ENCODE peak calls at places on chromosomes 13 and 19, in four cellular contexts. One of them, this sample, is unnamed.

GRCh38 chr13:76846363-76846762 is 39.8 kb downstream of the KCTD12 start:
- DNase-seq in neural crest cell: no peak
- DNase-seq in mesothelial cell of epicardium: no peak
- DNase-seq in Caco-2: no peak
- DNase-seq in this sample: no peak

GRCh38 chr13:106007156-106007555 is 528.3 kb downstream of the EFNB2 start:
- DNase-seq in Caco-2: no peak
- DNase-seq in mesothelial cell of epicardium: no peak
- DNase-seq in neural crest cell: no peak
- DNase-seq in this sample: no peak

GRCh38 chr13:37492741-37493514 is 105.6 kb downstream of the POSTN start:
- DNase-seq in mesothelial cell of epicardium: no peak
- DNase-seq in neural crest cell: no peak
- DNase-seq in Caco-2: no peak
- DNase-seq in this sample: no peak

GRCh38 chr19:34431681-34432402 is 3.7 kb downstream of the UBA2 start:
- DNase-seq in neural crest cell: no peak
- DNase-seq in mesothelial cell of epicardium: no peak
- DNase-seq in Caco-2: no peak
- DNase-seq in this sample: no peak

GRCh38 chr13:59856281-59856810 is 307.4 kb downstream of the DIAPH3 start:
- DNase-seq in Caco-2: no peak
- DNase-seq in neural crest cell: no peak
- DNase-seq in mesothelial cell of epicardium: no peak
- DNase-seq in this sample: no peak

GRCh38 chr19:48918801-48919247 is 14.7 kb upstream of the DHDH start:
- DNase-seq in neural crest cell: peak; percentile 44
- DNase-seq in Caco-2: peak; percentile 62
- DNase-seq in mesothelial cell of epicardium: no peak
- DNase-seq in this sample: no peak

GRCh38 chr13:113209336-113209879 is at the start of gene CUL4A:
- DNase-seq in mesothelial cell of epicardium: peak; percentile 75
- DNase-seq in neural crest cell: peak; percentile 66
- DNase-seq in Caco-2: peak; percentile 87
- DNase-seq in this sample: no peak

GRCh38 chr19:54188224-54188871 is 1.0 kb downstream of the MBOAT7 start:
- DNase-seq in mesothelial cell of epicardium: no peak
- DNase-seq in Caco-2: no peak
- DNase-seq in neural crest cell: no peak
- DNase-seq in this sample: no peak

GRCh38 chr19:40907968-40908735 is 26.1 kb upstream of the CYP2A7 start:
- DNase-seq in Caco-2: no peak
- DNase-seq in neural crest cell: no peak
- DNase-seq in mesothelial cell of epicardium: no peak
- DNase-seq in this sample: no peak

GRCh38 chr19:58476498-58477015 is 405 bp downstream of the ZNF446 start:
- DNase-seq in Caco-2: peak; percentile 34
- DNase-seq in neural crest cell: no peak
- DNase-seq in mesothelial cell of epicardium: no peak
- DNase-seq in this sample: no peak

GRCh38 chr19:58568731-58569130 is 4.4 kb downstream of the MZF1 start:
- DNase-seq in Caco-2: no peak
- DNase-seq in neural crest cell: no peak
- DNase-seq in mesothelial cell of epicardium: no peak
- DNase-seq in this sample: no peak

GRCh38 chr19:28454083-28454482 is 758.9 kb downstream of the UQCRFS1 start:
- DNase-seq in mesothelial cell of epicardium: no peak
- DNase-seq in Caco-2: no peak
- DNase-seq in neural crest cell: no peak
- DNase-seq in this sample: no peak

GRCh38 chr19:1231729-1232128 is 6.1 kb downstream of the CBARP start:
- DNase-seq in neural crest cell: no peak
- DNase-seq in Caco-2: no peak
- DNase-seq in mesothelial cell of epicardium: no peak
- DNase-seq in this sample: no peak

GRCh38 chr13:21671793-21672680 is 1.2 kb downstream of the FGF9 start:
- DNase-seq in Caco-2: no peak
- DNase-seq in mesothelial cell of epicardium: no peak
- DNase-seq in neural crest cell: no peak
- DNase-seq in this sample: no peak

GRCh38 chr19:13954185-13954584 is 1.9 kb downstream of the DCAF15 start:
- DNase-seq in Caco-2: no peak
- DNase-seq in neural crest cell: no peak
- DNase-seq in mesothelial cell of epicardium: no peak
- DNase-seq in this sample: no peak

GRCh38 chr19:661427-662196 is 1.4 kb downstream of the RNF126 start:
- DNase-seq in neural crest cell: no peak
- DNase-seq in Caco-2: no peak
- DNase-seq in mesothelial cell of epicardium: no peak
- DNase-seq in this sample: no peak

GRCh38 chr13:48817166-48817802 is 158.4 kb upstream of the FNDC3A start:
- DNase-seq in neural crest cell: no peak
- DNase-seq in mesothelial cell of epicardium: no peak
- DNase-seq in Caco-2: no peak
- DNase-seq in this sample: no peak

GRCh38 chr19:55305983-55306562 is 19.1 kb downstream of the TMEM150B start:
- DNase-seq in Caco-2: no peak
- DNase-seq in neural crest cell: no peak
- DNase-seq in mesothelial cell of epicardium: no peak
- DNase-seq in this sample: no peak

GRCh38 chr13:39787086-39787487 is 131.6 kb downstream of the COG6 start:
- DNase-seq in mesothelial cell of epicardium: no peak
- DNase-seq in Caco-2: no peak
- DNase-seq in neural crest cell: no peak
- DNase-seq in this sample: no peak

GRCh38 chr13:35393886-35394285 is 82.6 kb downstream of the MAB21L1 start:
- DNase-seq in mesothelial cell of epicardium: no peak
- DNase-seq in Caco-2: no peak
- DNase-seq in neural crest cell: no peak
- DNase-seq in this sample: no peak

GRCh38 chr13:80883545-80883944 is 542.6 kb upstream of the SPRY2 start:
- DNase-seq in Caco-2: no peak
- DNase-seq in neural crest cell: no peak
- DNase-seq in mesothelial cell of epicardium: no peak
- DNase-seq in this sample: no peak

GRCh38 chr13:49667773-49668172 is 23.5 kb downstream of the EBPL start:
- DNase-seq in Caco-2: no peak
- DNase-seq in neural crest cell: no peak
- DNase-seq in mesothelial cell of epicardium: no peak
- DNase-seq in this sample: no peak

GRCh38 chr19:16626796-16627193 is 1.2 kb downstream of the MED26 start:
- DNase-seq in mesothelial cell of epicardium: no peak
- DNase-seq in Caco-2: no peak
- DNase-seq in neural crest cell: no peak
- DNase-seq in this sample: no peak

GRCh38 chr19:46201413-46202310 is 27.9 kb upstream of the IGFL1 start:
- DNase-seq in Caco-2: no peak
- DNase-seq in neural crest cell: no peak
- DNase-seq in mesothelial cell of epicardium: no peak
- DNase-seq in this sample: no peak

GRCh38 chr13:36806102-36806501 is 12.9 kb upstream of the RFXAP start:
- DNase-seq in neural crest cell: no peak
- DNase-seq in mesothelial cell of epicardium: no peak
- DNase-seq in Caco-2: no peak
- DNase-seq in this sample: no peak

GRCh38 chr19:13935765-13936486 is 2.3 kb downstream of the PODNL1 start:
- DNase-seq in neural crest cell: no peak
- DNase-seq in mesothelial cell of epicardium: no peak
- DNase-seq in Caco-2: no peak
- DNase-seq in this sample: no peak

GRCh38 chr13:89937420-89937819 is 1410.1 kb upstream of the MIR17HG start:
- DNase-seq in neural crest cell: no peak
- DNase-seq in Caco-2: no peak
- DNase-seq in mesothelial cell of epicardium: no peak
- DNase-seq in this sample: no peak

GRCh38 chr19:49808762-49809154 is 4.3 kb downstream of the FUZ start:
- DNase-seq in Caco-2: peak; percentile 95
- DNase-seq in neural crest cell: peak; percentile 98
- DNase-seq in mesothelial cell of epicardium: peak; percentile 88
- DNase-seq in this sample: peak; percentile 94

GRCh38 chr19:35414442-35414841 is 33.6 kb upstream of the FFAR2 start:
- DNase-seq in neural crest cell: no peak
- DNase-seq in Caco-2: no peak
- DNase-seq in mesothelial cell of epicardium: no peak
- DNase-seq in this sample: no peak

GRCh38 chr19:21604351-21604926 is 99.0 kb downstream of the ZNF429 start:
- DNase-seq in mesothelial cell of epicardium: no peak
- DNase-seq in Caco-2: no peak
- DNase-seq in neural crest cell: no peak
- DNase-seq in this sample: no peak

GRCh38 chr19:51044327-51044726 is 9.5 kb upstream of the KLK12 start:
- DNase-seq in neural crest cell: no peak
- DNase-seq in mesothelial cell of epicardium: no peak
- DNase-seq in Caco-2: no peak
- DNase-seq in this sample: no peak

GRCh38 chr13:50125306-50125555 is 110.0 kb downstream of the KCNRG start:
- DNase-seq in Caco-2: no peak
- DNase-seq in neural crest cell: no peak
- DNase-seq in mesothelial cell of epicardium: peak; percentile 29
- DNase-seq in this sample: peak; percentile 78

GRCh38 chr13:73850104-73850898 is 283.9 kb downstream of the KLF12 start:
- DNase-seq in neural crest cell: no peak
- DNase-seq in Caco-2: no peak
- DNase-seq in mesothelial cell of epicardium: no peak
- DNase-seq in this sample: no peak

GRCh38 chr13:49669735-49670309 is 21.5 kb downstream of the EBPL start:
- DNase-seq in Caco-2: peak; percentile 72
- DNase-seq in mesothelial cell of epicardium: no peak
- DNase-seq in neural crest cell: peak; percentile 45
- DNase-seq in this sample: no peak

GRCh38 chr19:15437355-15438123 is 12.2 kb downstream of the WIZ start:
- DNase-seq in neural crest cell: no peak
- DNase-seq in Caco-2: no peak
- DNase-seq in mesothelial cell of epicardium: no peak
- DNase-seq in this sample: no peak
- TF ChIP-seq CTCF in neural crest cell: no peak
- TF ChIP-seq CTCF in Caco-2: no peak
- TF ChIP-seq CTCF in mesothelial cell of epicardium: no peak
- TF ChIP-seq CTCF in this sample: no peak

GRCh38 chr13:22801402-22802003 is 379.3 kb upstream of the SGCG start:
- DNase-seq in neural crest cell: no peak
- DNase-seq in Caco-2: no peak
- DNase-seq in mesothelial cell of epicardium: no peak
- DNase-seq in this sample: no peak
- TF ChIP-seq CTCF in neural crest cell: peak; percentile 72
- TF ChIP-seq CTCF in Caco-2: peak; percentile 39
- TF ChIP-seq CTCF in mesothelial cell of epicardium: peak; percentile 41
- TF ChIP-seq CTCF in this sample: peak; percentile 75

GRCh38 chr19:18428837-18429674 is 8.9 kb downstream of the ISYNA1 start:
- DNase-seq in mesothelial cell of epicardium: peak; percentile 75
- DNase-seq in Caco-2: no peak
- DNase-seq in neural crest cell: peak; percentile 81
- DNase-seq in this sample: peak; percentile 93
- TF ChIP-seq CTCF in mesothelial cell of epicardium: no peak
- TF ChIP-seq CTCF in Caco-2: no peak
- TF ChIP-seq CTCF in neural crest cell: peak; percentile 19
- TF ChIP-seq CTCF in this sample: no peak

DNA sequence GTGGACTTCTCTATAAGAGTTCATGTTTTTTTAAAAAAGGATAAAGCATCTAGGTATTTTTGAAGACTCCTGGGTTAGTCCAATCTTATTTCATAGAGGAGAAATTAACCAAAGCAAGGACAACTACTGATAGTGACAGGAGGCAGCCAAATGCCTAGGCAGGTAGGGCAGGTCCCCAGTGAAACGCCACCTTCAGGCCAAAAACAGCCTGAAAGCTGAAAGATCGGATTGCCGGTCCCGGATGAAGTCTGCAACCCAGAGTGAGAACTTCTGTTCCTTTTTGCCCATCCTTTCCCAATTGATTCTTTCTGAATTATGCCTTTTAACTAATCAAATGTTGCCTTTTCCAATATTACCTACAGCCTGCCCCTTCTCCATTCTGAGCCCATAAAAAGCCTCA is 6.1 kb upstream of the GGACT start:
- DNase-seq in mesothelial cell of epicardium: no peak
- DNase-seq in Caco-2: peak; percentile 34
- DNase-seq in neural crest cell: no peak
- DNase-seq in this sample: no peak
- TF ChIP-seq CTCF in mesothelial cell of epicardium: no peak
- TF ChIP-seq CTCF in Caco-2: peak; percentile 26
- TF ChIP-seq CTCF in neural crest cell: peak; percentile 57
- TF ChIP-seq CTCF in this sample: peak; percentile 54

GRCh38 chr19:17957149-17957849 is 9.6 kb upstream of the KCNN1 start:
- DNase-seq in Caco-2: no peak
- DNase-seq in neural crest cell: no peak
- DNase-seq in mesothelial cell of epicardium: no peak
- DNase-seq in this sample: no peak
- TF ChIP-seq CTCF in Caco-2: no peak
- TF ChIP-seq CTCF in neural crest cell: no peak
- TF ChIP-seq CTCF in mesothelial cell of epicardium: no peak
- TF ChIP-seq CTCF in this sample: no peak

GRCh38 chr13:55999709-56000108 is 1141.0 kb upstream of the PRR20A start:
- DNase-seq in neural crest cell: no peak
- DNase-seq in Caco-2: peak; percentile 13
- DNase-seq in mesothelial cell of epicardium: no peak
- DNase-seq in this sample: no peak
- TF ChIP-seq CTCF in neural crest cell: peak; percentile 35
- TF ChIP-seq CTCF in Caco-2: peak; percentile 36
- TF ChIP-seq CTCF in mesothelial cell of epicardium: no peak
- TF ChIP-seq CTCF in this sample: peak; percentile 31